ENCODE peak calls at places on chromosomes 13 and 19, in seven cellular contexts. One of them, this sample, is unnamed. For H3K27me3 and H3K9me3, the result is how much of the 10 kb centered on the place peaks cover.

GRCh38 chr13:41931337-41931736 is 29.6 kb downstream of the VWA8 start:
- DNase-seq in suprapubic skin: no peak
- DNase-seq in tibial nerve: no peak
- DNase-seq in transverse colon: no peak
- DNase-seq in Peyer's patch: no peak
- DNase-seq in CD8-positive, alpha-beta T cell: no peak
- DNase-seq in psoas muscle: no peak
- DNase-seq in this sample: no peak

GRCh38 chr13:43077446-43077845 is 54.1 kb downstream of the DNAJC15 start:
- DNase-seq in suprapubic skin: no peak
- DNase-seq in Peyer's patch: no peak
- DNase-seq in psoas muscle: no peak
- DNase-seq in transverse colon: no peak
- DNase-seq in tibial nerve: no peak
- DNase-seq in CD8-positive, alpha-beta T cell: no peak
- DNase-seq in this sample: no peak

GRCh38 chr19:34454685-34455084 is 26.5 kb downstream of the UBA2 start:
- DNase-seq in suprapubic skin: no peak
- DNase-seq in Peyer's patch: no peak
- DNase-seq in tibial nerve: no peak
- DNase-seq in CD8-positive, alpha-beta T cell: no peak
- DNase-seq in psoas muscle: no peak
- DNase-seq in transverse colon: no peak
- DNase-seq in this sample: no peak

GRCh38 chr19:4534836-4535658 is at the start of gene PLIN5:
- DNase-seq in psoas muscle: peak
- DNase-seq in transverse colon: peak
- DNase-seq in CD8-positive, alpha-beta T cell: peak
- DNase-seq in Peyer's patch: peak
- DNase-seq in suprapubic skin: peak
- DNase-seq in tibial nerve: peak
- DNase-seq in this sample: peak

GRCh38 chr19:34503546-34504272 is 22.2 kb downstream of the WTIP start:
- DNase-seq in tibial nerve: no peak
- DNase-seq in Peyer's patch: no peak
- DNase-seq in suprapubic skin: peak
- DNase-seq in psoas muscle: no peak
- DNase-seq in transverse colon: no peak
- DNase-seq in CD8-positive, alpha-beta T cell: no peak
- DNase-seq in this sample: no peak

GRCh38 chr19:40285353-40286234 is 449 bp upstream of the AKT2 start:
- DNase-seq in psoas muscle: peak
- DNase-seq in suprapubic skin: peak
- DNase-seq in transverse colon: peak
- DNase-seq in Peyer's patch: peak
- DNase-seq in CD8-positive, alpha-beta T cell: peak
- DNase-seq in tibial nerve: peak
- DNase-seq in this sample: peak

GRCh38 chr13:48851707-48852106 is 124.0 kb upstream of the FNDC3A start:
- DNase-seq in CD8-positive, alpha-beta T cell: no peak
- DNase-seq in Peyer's patch: no peak
- DNase-seq in tibial nerve: no peak
- DNase-seq in psoas muscle: no peak
- DNase-seq in transverse colon: no peak
- DNase-seq in suprapubic skin: no peak
- DNase-seq in this sample: no peak

GRCh38 chr13:37602743-37603381 is 4.3 kb upstream of the POSTN start:
- DNase-seq in tibial nerve: no peak
- DNase-seq in Peyer's patch: no peak
- DNase-seq in CD8-positive, alpha-beta T cell: no peak
- DNase-seq in transverse colon: no peak
- DNase-seq in suprapubic skin: no peak
- DNase-seq in psoas muscle: no peak
- DNase-seq in this sample: no peak

GRCh38 chr19:51407631-51408131 is 9.8 kb downstream of the SIGLEC10 start:
- DNase-seq in CD8-positive, alpha-beta T cell: peak
- DNase-seq in tibial nerve: no peak
- DNase-seq in psoas muscle: no peak
- DNase-seq in Peyer's patch: no peak
- DNase-seq in transverse colon: peak
- DNase-seq in suprapubic skin: no peak
- DNase-seq in this sample: no peak

GRCh38 chr19:4686700-4687099 is 16.6 kb upstream of the MYDGF start:
- DNase-seq in CD8-positive, alpha-beta T cell: no peak
- DNase-seq in Peyer's patch: no peak
- DNase-seq in transverse colon: no peak
- DNase-seq in psoas muscle: no peak
- DNase-seq in tibial nerve: no peak
- DNase-seq in suprapubic skin: no peak
- DNase-seq in this sample: no peak

GRCh38 chr19:4606921-4607678 is 32.2 kb upstream of the TNFAIP8L1 start:
- DNase-seq in Peyer's patch: no peak
- DNase-seq in suprapubic skin: no peak
- DNase-seq in psoas muscle: peak
- DNase-seq in tibial nerve: no peak
- DNase-seq in CD8-positive, alpha-beta T cell: no peak
- DNase-seq in transverse colon: no peak
- DNase-seq in this sample: no peak

GRCh38 chr19:49395581-49396407 is 7.7 kb downstream of the KASH5 start:
- DNase-seq in suprapubic skin: no peak
- DNase-seq in Peyer's patch: no peak
- DNase-seq in CD8-positive, alpha-beta T cell: no peak
- DNase-seq in tibial nerve: no peak
- DNase-seq in transverse colon: no peak
- DNase-seq in psoas muscle: no peak
- DNase-seq in this sample: no peak

GRCh38 chr19:18126097-18126496 is 26.9 kb upstream of the PIK3R2 start:
- DNase-seq in Peyer's patch: no peak
- DNase-seq in transverse colon: no peak
- DNase-seq in CD8-positive, alpha-beta T cell: no peak
- DNase-seq in tibial nerve: no peak
- DNase-seq in suprapubic skin: no peak
- DNase-seq in psoas muscle: no peak
- DNase-seq in this sample: no peak

GRCh38 chr13:36385471-36385870 is 39.3 kb upstream of the SPART start:
- DNase-seq in psoas muscle: no peak
- DNase-seq in suprapubic skin: no peak
- DNase-seq in tibial nerve: no peak
- DNase-seq in CD8-positive, alpha-beta T cell: no peak
- DNase-seq in transverse colon: no peak
- DNase-seq in Peyer's patch: no peak
- DNase-seq in this sample: no peak

DNA sequence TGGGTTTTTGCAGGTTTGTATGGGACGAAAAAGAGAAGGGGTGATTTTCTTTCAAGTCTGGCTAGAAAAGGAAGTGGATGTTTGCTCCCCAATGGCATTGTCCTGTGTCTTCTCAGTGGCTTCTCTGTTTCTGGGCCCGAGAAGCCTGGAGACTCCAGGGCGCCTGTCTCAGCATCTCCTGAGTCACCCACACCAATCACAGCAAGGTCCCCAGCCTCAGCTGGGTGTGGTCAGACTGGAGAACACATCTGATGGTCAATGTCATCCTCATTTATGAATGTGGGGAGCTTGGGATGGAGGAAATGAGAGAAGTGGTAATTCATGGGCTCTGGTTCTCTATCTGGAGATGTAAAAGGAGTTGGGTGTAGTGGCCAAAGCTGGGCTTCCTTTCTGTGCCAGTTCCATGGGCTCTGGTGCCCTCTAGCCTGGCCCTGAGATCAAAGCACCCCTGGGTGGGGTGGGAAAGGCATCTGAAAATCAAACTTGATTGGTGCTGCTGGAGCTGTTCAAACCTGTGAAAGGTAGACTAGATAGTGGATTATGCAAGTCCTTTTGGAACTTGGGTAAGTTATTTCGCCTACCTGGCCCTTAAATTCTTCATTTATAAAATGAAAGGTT is 13.4 kb downstream of the RASL11A start:
- DNase-seq in tibial nerve: no peak
- DNase-seq in transverse colon: peak
- DNase-seq in CD8-positive, alpha-beta T cell: no peak
- DNase-seq in psoas muscle: no peak
- DNase-seq in Peyer's patch: no peak
- DNase-seq in suprapubic skin: no peak
- DNase-seq in this sample: no peak
- TF ChIP-seq CTCF in tibial nerve: peak
- TF ChIP-seq CTCF in transverse colon: peak
- TF ChIP-seq CTCF in CD8-positive, alpha-beta T cell: no peak
- TF ChIP-seq CTCF in psoas muscle: peak
- TF ChIP-seq CTCF in Peyer's patch: no peak
- TF ChIP-seq CTCF in suprapubic skin: no peak
- TF ChIP-seq CTCF in this sample: no peak

GRCh38 chr13:112220925-112221324 is 154.0 kb downstream of the SOX1 start:
- DNase-seq in CD8-positive, alpha-beta T cell: no peak
- DNase-seq in suprapubic skin: no peak
- DNase-seq in Peyer's patch: no peak
- DNase-seq in transverse colon: no peak
- DNase-seq in tibial nerve: no peak
- DNase-seq in psoas muscle: no peak
- DNase-seq in this sample: no peak
- H3K27me3 ChIP-seq in CD8-positive, alpha-beta T cell: under half
- H3K27me3 ChIP-seq in suprapubic skin: under half
- H3K27me3 ChIP-seq in Peyer's patch: under half
- H3K27me3 ChIP-seq in transverse colon: under half
- H3K27me3 ChIP-seq in tibial nerve: under half
- H3K27me3 ChIP-seq in psoas muscle: under half
- H3K27me3 ChIP-seq in this sample: under half

DNA sequence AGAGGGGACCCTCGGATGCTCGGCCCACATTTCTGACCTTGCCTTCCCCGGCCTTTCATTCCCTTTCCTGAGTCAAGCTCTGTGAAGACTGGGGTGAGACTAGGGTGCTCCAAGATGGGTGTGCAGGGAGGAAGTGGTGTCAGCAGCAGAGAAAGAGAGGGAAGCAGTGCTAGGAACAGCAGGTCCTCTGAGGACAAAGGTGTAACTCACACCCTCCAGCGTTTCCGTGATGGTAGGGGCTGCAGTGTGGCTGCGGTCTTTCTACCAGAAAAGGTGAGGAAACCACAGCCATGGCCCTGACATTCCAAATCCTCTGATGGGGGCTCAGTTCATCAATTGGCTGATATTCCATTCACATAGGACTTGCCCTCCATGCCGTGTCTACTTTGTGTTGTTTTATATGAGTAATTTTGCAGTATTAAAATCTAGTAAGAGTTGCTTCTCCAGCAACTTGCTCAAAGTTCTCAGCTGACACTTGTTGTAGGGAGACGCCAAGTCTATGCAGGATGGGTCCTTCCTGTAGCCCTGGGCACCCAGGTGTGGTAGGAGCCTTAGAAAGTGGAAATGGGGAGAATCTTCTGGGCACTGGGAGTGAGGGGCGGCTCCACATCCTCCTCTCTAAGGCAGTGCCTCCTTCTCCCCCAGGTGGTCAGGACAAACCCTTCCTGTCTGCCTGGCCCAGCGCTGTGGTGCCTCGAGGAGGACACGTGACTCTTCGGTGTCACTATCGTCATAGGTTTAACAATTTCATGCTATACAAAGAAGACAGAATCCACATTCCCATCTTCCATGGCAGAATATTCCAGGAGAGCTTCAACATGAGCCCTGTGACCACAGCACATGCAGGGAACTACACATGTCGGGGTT is 1.6 kb downstream of the KIR3DL1 start:
- DNase-seq in suprapubic skin: no peak
- DNase-seq in psoas muscle: no peak
- DNase-seq in transverse colon: no peak
- DNase-seq in tibial nerve: no peak
- DNase-seq in CD8-positive, alpha-beta T cell: no peak
- DNase-seq in Peyer's patch: no peak
- DNase-seq in this sample: no peak
- H3K9me3 ChIP-seq in suprapubic skin: under half
- H3K9me3 ChIP-seq in psoas muscle: under half
- H3K9me3 ChIP-seq in transverse colon: under half
- H3K9me3 ChIP-seq in tibial nerve: under half
- H3K9me3 ChIP-seq in CD8-positive, alpha-beta T cell: under half
- H3K9me3 ChIP-seq in Peyer's patch: under half
- H3K9me3 ChIP-seq in this sample: under half

GRCh38 chr19:38114651-38115050 is 109.4 kb downstream of the DPF1 start:
- DNase-seq in Peyer's patch: no peak
- DNase-seq in psoas muscle: no peak
- DNase-seq in CD8-positive, alpha-beta T cell: no peak
- DNase-seq in transverse colon: no peak
- DNase-seq in tibial nerve: no peak
- DNase-seq in suprapubic skin: no peak
- DNase-seq in this sample: no peak

GRCh38 chr19:38120471-38121030 is 103.5 kb downstream of the DPF1 start:
- DNase-seq in Peyer's patch: no peak
- DNase-seq in tibial nerve: no peak
- DNase-seq in transverse colon: no peak
- DNase-seq in suprapubic skin: no peak
- DNase-seq in CD8-positive, alpha-beta T cell: no peak
- DNase-seq in psoas muscle: no peak
- DNase-seq in this sample: no peak

GRCh38 chr19:38122402-38123093 is 101.5 kb downstream of the DPF1 start:
- DNase-seq in CD8-positive, alpha-beta T cell: no peak
- DNase-seq in psoas muscle: no peak
- DNase-seq in transverse colon: no peak
- DNase-seq in suprapubic skin: no peak
- DNase-seq in tibial nerve: no peak
- DNase-seq in Peyer's patch: no peak
- DNase-seq in this sample: no peak

GRCh38 chr19:38115264-38115802 is 108.7 kb downstream of the DPF1 start:
- DNase-seq in psoas muscle: no peak
- DNase-seq in suprapubic skin: no peak
- DNase-seq in Peyer's patch: no peak
- DNase-seq in transverse colon: no peak
- DNase-seq in CD8-positive, alpha-beta T cell: no peak
- DNase-seq in tibial nerve: no peak
- DNase-seq in this sample: no peak

DNA sequence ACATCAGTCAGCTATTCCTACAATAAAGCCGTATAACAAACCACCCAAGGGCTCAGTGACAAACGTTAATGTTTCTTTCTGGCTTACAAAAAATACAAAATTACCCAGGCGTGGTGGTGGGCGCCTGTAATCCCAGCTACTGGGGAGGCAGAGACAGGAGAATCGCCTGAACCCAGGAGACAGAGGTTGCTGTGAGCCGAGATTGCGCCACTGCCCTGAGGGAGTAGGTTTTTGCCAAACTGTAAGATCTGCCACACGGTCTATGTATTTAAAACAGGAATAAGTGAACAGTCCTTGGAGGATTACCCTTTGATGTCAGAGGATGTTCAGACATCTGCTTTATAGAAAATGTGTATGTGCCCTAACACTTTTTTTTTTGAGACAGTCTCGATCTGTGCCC is 105.8 kb downstream of the DPF1 start:
- DNase-seq in psoas muscle: no peak
- DNase-seq in tibial nerve: no peak
- DNase-seq in Peyer's patch: no peak
- DNase-seq in transverse colon: no peak
- DNase-seq in CD8-positive, alpha-beta T cell: no peak
- DNase-seq in suprapubic skin: no peak
- DNase-seq in this sample: no peak
- TF ChIP-seq CTCF in psoas muscle: no peak
- TF ChIP-seq CTCF in tibial nerve: no peak
- TF ChIP-seq CTCF in Peyer's patch: no peak
- TF ChIP-seq CTCF in transverse colon: no peak
- TF ChIP-seq CTCF in CD8-positive, alpha-beta T cell: no peak
- TF ChIP-seq CTCF in suprapubic skin: no peak
- TF ChIP-seq CTCF in this sample: no peak

GRCh38 chr19:32265991-32266390 is 79.4 kb upstream of the ZNF507 start:
- DNase-seq in tibial nerve: no peak
- DNase-seq in Peyer's patch: no peak
- DNase-seq in suprapubic skin: no peak
- DNase-seq in CD8-positive, alpha-beta T cell: no peak
- DNase-seq in psoas muscle: no peak
- DNase-seq in transverse colon: no peak
- DNase-seq in this sample: no peak
- H3K27me3 ChIP-seq in tibial nerve: under half
- H3K27me3 ChIP-seq in Peyer's patch: under half
- H3K27me3 ChIP-seq in suprapubic skin: under half
- H3K27me3 ChIP-seq in CD8-positive, alpha-beta T cell: under half
- H3K27me3 ChIP-seq in psoas muscle: under half
- H3K27me3 ChIP-seq in transverse colon: under half
- H3K27me3 ChIP-seq in this sample: under half

This sample was measured in CD4-positive, alpha-beta T cell.